ENCODE peak calls at places on chromosomes 1 and 21, in ten cellular contexts. One of them, this sample, is unnamed.

GRCh38 chr1:171245458-171246064 is 2.7 kb upstream of the FMO1 start:
- DNase-seq in stimulated activated CD8-positive, alpha-beta memory T cell treated with anti-CD3 and anti-CD28 coated beads, Interleukin-4, amount 100 ng/mL, for 4 hours: no peak
- DNase-seq in LHCN-M2: peak
- DNase-seq in GM18507: peak
- DNase-seq in T-helper 1 cell: no peak
- DNase-seq in stimulated activated CD4-positive, alpha-beta T cell treated with anti-CD3 and anti-CD28 coated beads, Interleukin-4, amount 100 ng/mL, for 48 hours: no peak
- DNase-seq in RKO: peak
- DNase-seq in epithelial cell of esophagus: peak
- DNase-seq in hippocampal formation: no peak
- DNase-seq in CD8-positive, alpha-beta T cell: no peak
- DNase-seq in this sample: no peak

GRCh38 chr1:155698382-155699038 is 9.6 kb downstream of the DAP3 start:
- DNase-seq in stimulated activated CD8-positive, alpha-beta memory T cell treated with anti-CD3 and anti-CD28 coated beads, Interleukin-4, amount 100 ng/mL, for 4 hours: no peak
- DNase-seq in T-helper 1 cell: no peak
- DNase-seq in CD8-positive, alpha-beta T cell: no peak
- DNase-seq in stimulated activated CD4-positive, alpha-beta T cell treated with anti-CD3 and anti-CD28 coated beads, Interleukin-4, amount 100 ng/mL, for 48 hours: no peak
- DNase-seq in RKO: no peak
- DNase-seq in GM18507: no peak
- DNase-seq in LHCN-M2: peak
- DNase-seq in epithelial cell of esophagus: peak
- DNase-seq in hippocampal formation: no peak
- DNase-seq in this sample: no peak

GRCh38 chr1:9234223-9235122 is at the start of gene H6PD:
- DNase-seq in stimulated activated CD4-positive, alpha-beta T cell treated with anti-CD3 and anti-CD28 coated beads, Interleukin-4, amount 100 ng/mL, for 48 hours: peak
- DNase-seq in T-helper 1 cell: peak
- DNase-seq in hippocampal formation: peak
- DNase-seq in stimulated activated CD8-positive, alpha-beta memory T cell treated with anti-CD3 and anti-CD28 coated beads, Interleukin-4, amount 100 ng/mL, for 4 hours: peak
- DNase-seq in RKO: peak
- DNase-seq in LHCN-M2: peak
- DNase-seq in GM18507: peak
- DNase-seq in CD8-positive, alpha-beta T cell: peak
- DNase-seq in epithelial cell of esophagus: peak
- DNase-seq in this sample: no peak

GRCh38 chr1:229228522-229228921 is 42.4 kb upstream of the RAB4A start:
- DNase-seq in CD8-positive, alpha-beta T cell: no peak
- DNase-seq in hippocampal formation: no peak
- DNase-seq in epithelial cell of esophagus: no peak
- DNase-seq in LHCN-M2: no peak
- DNase-seq in RKO: no peak
- DNase-seq in GM18507: no peak
- DNase-seq in T-helper 1 cell: no peak
- DNase-seq in stimulated activated CD8-positive, alpha-beta memory T cell treated with anti-CD3 and anti-CD28 coated beads, Interleukin-4, amount 100 ng/mL, for 4 hours: no peak
- DNase-seq in stimulated activated CD4-positive, alpha-beta T cell treated with anti-CD3 and anti-CD28 coated beads, Interleukin-4, amount 100 ng/mL, for 48 hours: no peak
- DNase-seq in this sample: no peak

GRCh38 chr21:42010507-42011493 is 640 bp upstream of the ZBTB21 start:
- DNase-seq in GM18507: no peak
- DNase-seq in LHCN-M2: no peak
- DNase-seq in RKO: no peak
- DNase-seq in CD8-positive, alpha-beta T cell: peak
- DNase-seq in epithelial cell of esophagus: peak
- DNase-seq in stimulated activated CD8-positive, alpha-beta memory T cell treated with anti-CD3 and anti-CD28 coated beads, Interleukin-4, amount 100 ng/mL, for 4 hours: no peak
- DNase-seq in T-helper 1 cell: no peak
- DNase-seq in stimulated activated CD4-positive, alpha-beta T cell treated with anti-CD3 and anti-CD28 coated beads, Interleukin-4, amount 100 ng/mL, for 48 hours: peak
- DNase-seq in hippocampal formation: no peak
- DNase-seq in this sample: no peak

GRCh38 chr1:186518822-186519381 is 58.0 kb upstream of the PDC start:
- DNase-seq in stimulated activated CD4-positive, alpha-beta T cell treated with anti-CD3 and anti-CD28 coated beads, Interleukin-4, amount 100 ng/mL, for 48 hours: no peak
- DNase-seq in epithelial cell of esophagus: no peak
- DNase-seq in hippocampal formation: no peak
- DNase-seq in CD8-positive, alpha-beta T cell: no peak
- DNase-seq in GM18507: no peak
- DNase-seq in stimulated activated CD8-positive, alpha-beta memory T cell treated with anti-CD3 and anti-CD28 coated beads, Interleukin-4, amount 100 ng/mL, for 4 hours: no peak
- DNase-seq in RKO: no peak
- DNase-seq in LHCN-M2: no peak
- DNase-seq in T-helper 1 cell: no peak
- DNase-seq in this sample: no peak

GRCh38 chr1:3712573-3713535 is 39.4 kb upstream of the CCDC27 start:
- DNase-seq in stimulated activated CD8-positive, alpha-beta memory T cell treated with anti-CD3 and anti-CD28 coated beads, Interleukin-4, amount 100 ng/mL, for 4 hours: no peak
- DNase-seq in hippocampal formation: peak
- DNase-seq in RKO: no peak
- DNase-seq in GM18507: no peak
- DNase-seq in epithelial cell of esophagus: no peak
- DNase-seq in CD8-positive, alpha-beta T cell: no peak
- DNase-seq in T-helper 1 cell: no peak
- DNase-seq in stimulated activated CD4-positive, alpha-beta T cell treated with anti-CD3 and anti-CD28 coated beads, Interleukin-4, amount 100 ng/mL, for 48 hours: no peak
- DNase-seq in LHCN-M2: no peak
- DNase-seq in this sample: no peak

GRCh38 chr21:39144191-39144590 is 39.1 kb downstream of the PSMG1 start:
- DNase-seq in CD8-positive, alpha-beta T cell: no peak
- DNase-seq in LHCN-M2: no peak
- DNase-seq in RKO: peak
- DNase-seq in hippocampal formation: no peak
- DNase-seq in GM18507: no peak
- DNase-seq in epithelial cell of esophagus: no peak
- DNase-seq in T-helper 1 cell: no peak
- DNase-seq in stimulated activated CD4-positive, alpha-beta T cell treated with anti-CD3 and anti-CD28 coated beads, Interleukin-4, amount 100 ng/mL, for 48 hours: no peak
- DNase-seq in stimulated activated CD8-positive, alpha-beta memory T cell treated with anti-CD3 and anti-CD28 coated beads, Interleukin-4, amount 100 ng/mL, for 4 hours: no peak
- DNase-seq in this sample: no peak

GRCh38 chr1:15328785-15329480 is 80.8 kb upstream of the EFHD2 start:
- DNase-seq in stimulated activated CD8-positive, alpha-beta memory T cell treated with anti-CD3 and anti-CD28 coated beads, Interleukin-4, amount 100 ng/mL, for 4 hours: no peak
- DNase-seq in GM18507: no peak
- DNase-seq in hippocampal formation: peak
- DNase-seq in CD8-positive, alpha-beta T cell: no peak
- DNase-seq in stimulated activated CD4-positive, alpha-beta T cell treated with anti-CD3 and anti-CD28 coated beads, Interleukin-4, amount 100 ng/mL, for 48 hours: no peak
- DNase-seq in T-helper 1 cell: no peak
- DNase-seq in RKO: no peak
- DNase-seq in LHCN-M2: peak
- DNase-seq in epithelial cell of esophagus: peak
- DNase-seq in this sample: no peak

GRCh38 chr21:17461582-17461981 is 51.3 kb upstream of the CXADR start:
- DNase-seq in LHCN-M2: no peak
- DNase-seq in RKO: no peak
- DNase-seq in GM18507: no peak
- DNase-seq in hippocampal formation: no peak
- DNase-seq in stimulated activated CD8-positive, alpha-beta memory T cell treated with anti-CD3 and anti-CD28 coated beads, Interleukin-4, amount 100 ng/mL, for 4 hours: no peak
- DNase-seq in T-helper 1 cell: no peak
- DNase-seq in CD8-positive, alpha-beta T cell: no peak
- DNase-seq in stimulated activated CD4-positive, alpha-beta T cell treated with anti-CD3 and anti-CD28 coated beads, Interleukin-4, amount 100 ng/mL, for 48 hours: no peak
- DNase-seq in epithelial cell of esophagus: peak
- DNase-seq in this sample: no peak

GRCh38 chr1:32480003-32480402 is 15.1 kb downstream of the ZBTB8B start:
- DNase-seq in hippocampal formation: no peak
- DNase-seq in stimulated activated CD4-positive, alpha-beta T cell treated with anti-CD3 and anti-CD28 coated beads, Interleukin-4, amount 100 ng/mL, for 48 hours: no peak
- DNase-seq in LHCN-M2: no peak
- DNase-seq in epithelial cell of esophagus: no peak
- DNase-seq in GM18507: no peak
- DNase-seq in CD8-positive, alpha-beta T cell: no peak
- DNase-seq in T-helper 1 cell: no peak
- DNase-seq in RKO: no peak
- DNase-seq in stimulated activated CD8-positive, alpha-beta memory T cell treated with anti-CD3 and anti-CD28 coated beads, Interleukin-4, amount 100 ng/mL, for 4 hours: no peak
- DNase-seq in this sample: no peak

GRCh38 chr1:89855413-89856123 is 34.7 kb downstream of the LRRC8D start:
- DNase-seq in stimulated activated CD8-positive, alpha-beta memory T cell treated with anti-CD3 and anti-CD28 coated beads, Interleukin-4, amount 100 ng/mL, for 4 hours: no peak
- DNase-seq in LHCN-M2: peak
- DNase-seq in stimulated activated CD4-positive, alpha-beta T cell treated with anti-CD3 and anti-CD28 coated beads, Interleukin-4, amount 100 ng/mL, for 48 hours: no peak
- DNase-seq in RKO: peak
- DNase-seq in GM18507: peak
- DNase-seq in hippocampal formation: no peak
- DNase-seq in epithelial cell of esophagus: peak
- DNase-seq in T-helper 1 cell: no peak
- DNase-seq in CD8-positive, alpha-beta T cell: no peak
- DNase-seq in this sample: no peak

GRCh38 chr1:164785841-164786534 is 227.0 kb downstream of the PBX1 start:
- DNase-seq in epithelial cell of esophagus: peak
- DNase-seq in stimulated activated CD4-positive, alpha-beta T cell treated with anti-CD3 and anti-CD28 coated beads, Interleukin-4, amount 100 ng/mL, for 48 hours: no peak
- DNase-seq in GM18507: no peak
- DNase-seq in hippocampal formation: no peak
- DNase-seq in LHCN-M2: no peak
- DNase-seq in stimulated activated CD8-positive, alpha-beta memory T cell treated with anti-CD3 and anti-CD28 coated beads, Interleukin-4, amount 100 ng/mL, for 4 hours: no peak
- DNase-seq in CD8-positive, alpha-beta T cell: no peak
- DNase-seq in RKO: no peak
- DNase-seq in T-helper 1 cell: no peak
- DNase-seq in this sample: no peak

GRCh38 chr1:55213029-55213884 is 1.9 kb downstream of the USP24 start:
- DNase-seq in T-helper 1 cell: no peak
- DNase-seq in CD8-positive, alpha-beta T cell: no peak
- DNase-seq in LHCN-M2: no peak
- DNase-seq in hippocampal formation: no peak
- DNase-seq in epithelial cell of esophagus: no peak
- DNase-seq in stimulated activated CD8-positive, alpha-beta memory T cell treated with anti-CD3 and anti-CD28 coated beads, Interleukin-4, amount 100 ng/mL, for 4 hours: no peak
- DNase-seq in stimulated activated CD4-positive, alpha-beta T cell treated with anti-CD3 and anti-CD28 coated beads, Interleukin-4, amount 100 ng/mL, for 48 hours: no peak
- DNase-seq in GM18507: no peak
- DNase-seq in RKO: peak
- DNase-seq in this sample: no peak